ENCODE peak calls at places on chromosomes 13 and 19, in four cellular contexts. I, P, V and L are unnamed samples.

GRCh38 chr13:21458457-21458815 is 667 bp downstream of the ZDHHC20 start:
- DNase-seq in V (peak), I (peak), P (peak), L (peak)

GRCh38 chr19:7434391-7434790 is 54.4 kb downstream of the PEX11G start:
- DNase-seq in I (no peak), V (no peak), P (no peak), L (no peak)

GRCh38 chr13:85806553-85807175 is 7.4 kb upstream of the SLITRK6 start:
- DNase-seq in I (no peak), P (no peak), V (no peak), L (no peak)

GRCh38 chr13:77565635-77566034 is 30.1 kb downstream of the SCEL start:
- DNase-seq in V (no peak), P (no peak), I (no peak), L (no peak)

GRCh38 chr19:16600824-16601223 is 27.2 kb downstream of the MED26 start:
- DNase-seq in V (peak), I (no peak), P (no peak), L (no peak)

GRCh38 chr13:61908906-61909305 is 493.3 kb upstream of the PCDH20 start:
- DNase-seq in P (no peak), I (no peak), V (no peak), L (no peak)

GRCh38 chr13:23018143-23018542 is 162.6 kb upstream of the SGCG start:
- DNase-seq in P (no peak), I (no peak), V (no peak), L (no peak)

GRCh38 chr19:3001235-3001800 is 24.0 kb downstream of the TLE6 start:
- DNase-seq in I (no peak), P (no peak), V (no peak), L (no peak)

GRCh38 chr13:99347335-99347878 is 40.2 kb upstream of the GPR183 start:
- DNase-seq in I (no peak), P (no peak), V (no peak), L (no peak)

GRCh38 chr13:74329978-74330377 is 195.8 kb upstream of the KLF12 start:
- DNase-seq in P (no peak), I (no peak), V (no peak), L (no peak)

GRCh38 chr19:2763687-2764086 is 19.4 kb downstream of the SGTA start:
- DNase-seq in V (no peak), I (no peak), P (no peak), L (no peak)

GRCh38 chr19:54616057-54616456 is 14.2 kb upstream of the LILRB1 start:
- DNase-seq in I (no peak), V (no peak), P (no peak), L (no peak)

GRCh38 chr13:96680898-96681297 is 313.4 kb downstream of the OXGR1 start:
- DNase-seq in P (no peak), I (no peak), V (no peak), L (no peak)

GRCh38 chr19:49421039-49421877 is 2.0 kb downstream of the PTH2 start:
- DNase-seq in V (peak), I (peak), P (peak), L (peak)

GRCh38 chr13:23449386-23450162 is 16.1 kb upstream of the SACS start:
- DNase-seq in V (no peak), I (no peak), P (no peak), L (no peak)

GRCh38 chr19:55441692-55442321 is 1.3 kb downstream of the SHISA7 start:
- DNase-seq in V (no peak), I (no peak), P (no peak), L (no peak)

GRCh38 chr13:95784891-95785290 is 108.0 kb downstream of the DNAJC3 start:
- DNase-seq in I (no peak), P (no peak), V (no peak), L (no peak)